ENCODE peak calls at places on chromosomes 5 and 9, in six cellular contexts. H is mammary epithelial cell; F is T-helper 2 cell; C is epithelial cell of esophagus; L is activated CD4-positive, alpha-beta T cell treated with anti-CD3 and anti-CD28 coated beads, Interleukin-2, amount 10 ng/mL, durations not matched to agents 7 days and 5 days; J is memory B cell. X is an unnamed sample.

GRCh38 chr9:106872641-106873040 is 9.7 kb downstream of the ZNF462 start:
- DNase-seq in H (no peak), F (no peak), C (no peak), L (no peak), J (no peak), X (no peak)

GRCh38 chr5:107958861-107959260 is 288.1 kb upstream of the EFNA5 start:
- DNase-seq in H (no peak), F (no peak), C (no peak), L (no peak), J (no peak), X (no peak)

GRCh38 chr9:129576546-129577543 is 44.1 kb downstream of the C9orf50 start:
- DNase-seq in H (no peak), F (no peak), C (no peak), L (no peak), J (no peak), X (no peak)

GRCh38 chr5:146667633-146668032 is 151.6 kb upstream of the GPR151 start:
- DNase-seq in H (peak), F (no peak), C (peak), L (no peak), J (no peak), X (no peak)

GRCh38 chr9:38339087-38339486 is 53.4 kb upstream of the ALDH1B1 start:
- DNase-seq in H (peak), F (no peak), C (peak), L (no peak), J (no peak), X (no peak)

GRCh38 chr5:116002116-116002906 is 30.0 kb upstream of the ARL14EPL start:
- DNase-seq in H (no peak), F (no peak), C (peak), L (no peak), J (no peak), X (no peak)

GRCh38 chr5:147686421-147686820 is 96.1 kb downstream of the JAKMIP2 start:
- DNase-seq in H (no peak), F (no peak), C (no peak), L (no peak), J (no peak), X (no peak)

GRCh38 chr5:148915224-148915803 is 88.9 kb downstream of the ADRB2 start:
- DNase-seq in H (no peak), F (no peak), C (peak), L (no peak), J (no peak), X (no peak)

GRCh38 chr5:137822158-137822764 is 45.4 kb upstream of the MYOT start:
- DNase-seq in H (peak), F (no peak), C (peak), L (peak), J (no peak), X (no peak)

GRCh38 chr5:6674421-6674820 is 38.8 kb upstream of the TENT4A start:
- DNase-seq in H (no peak), F (no peak), C (no peak), L (no peak), J (no peak), X (no peak)

GRCh38 chr5:36521219-36521618 is 85.2 kb upstream of the SLC1A3 start:
- DNase-seq in H (no peak), F (no peak), C (no peak), L (no peak), J (no peak), X (no peak)

GRCh38 chr5:177230660-177231059 is 72.9 kb downstream of the RAB24 start:
- DNase-seq in H (no peak), F (no peak), C (no peak), L (no peak), J (no peak), X (no peak)

GRCh38 chr9:100428871-100429654 is 2.1 kb downstream of the MSANTD3 start:
- DNase-seq in H (peak), F (no peak), C (peak), L (no peak), J (no peak), X (no peak)

GRCh38 chr5:6713274-6714181 is at the start of gene TENT4A:
- DNase-seq in H (no peak), F (peak), C (no peak), L (no peak), J (peak), X (peak)

GRCh38 chr5:177113566-177114424 is 19.8 kb upstream of the NSD1 start:
- DNase-seq in H (peak), F (peak), C (peak), L (peak), J (peak), X (peak)

GRCh38 chr9:122039213-122039612 is 53.9 kb downstream of the TTLL11 start:
- DNase-seq in H (no peak), F (no peak), C (no peak), L (no peak), J (no peak), X (no peak)

GRCh38 chr5:132066871-132067270 is 6.4 kb downstream of the IL3 start:
- DNase-seq in H (no peak), F (no peak), C (no peak), L (no peak), J (no peak), X (peak)

GRCh38 chr5:142151436-142152382 is 43.1 kb downstream of the NDFIP1 start:
- DNase-seq in H (peak), F (peak), C (peak), L (peak), J (peak), X (no peak)

GRCh38 chr9:69027355-69028097 is 8.0 kb upstream of the FXN start:
- DNase-seq in H (peak), F (no peak), C (peak), L (peak), J (peak), X (no peak)

GRCh38 chr5:68554566-68555279 is 339.2 kb downstream of the PIK3R1 start:
- DNase-seq in H (no peak), F (no peak), C (no peak), L (no peak), J (no peak), X (no peak)

GRCh38 chr9:69554945-69555344 is 117.2 kb downstream of the APBA1 start:
- DNase-seq in H (peak), F (no peak), C (peak), L (no peak), J (no peak), X (no peak)

GRCh38 chr5:90055831-90056328 is 353.7 kb downstream of the CETN3 start:
- DNase-seq in H (peak), F (no peak), C (peak), L (no peak), J (no peak), X (no peak)

GRCh38 chr9:108486791-108487190 is 369.0 kb downstream of the ACTL7B start:
- DNase-seq in H (peak), F (no peak), C (peak), L (no peak), J (no peak), X (no peak)

GRCh38 chr9:135701067-135701967 is 668 bp upstream of the KCNT1 start:
- DNase-seq in H (no peak), F (no peak), C (no peak), L (no peak), J (no peak), X (no peak)

GRCh38 chr5:111117149-111117548 is 25.0 kb downstream of the WDR36 start:
- DNase-seq in H (no peak), F (no peak), C (no peak), L (no peak), J (no peak), X (no peak)

GRCh38 chr5:27325513-27325912 is 287.1 kb upstream of the CDH9 start:
- DNase-seq in H (peak), F (no peak), C (no peak), L (no peak), J (no peak), X (no peak)

GRCh38 chr9:1366300-1366699 is 316.1 kb downstream of the DMRT2 start:
- DNase-seq in H (no peak), F (no peak), C (no peak), L (peak), J (no peak), X (no peak)

GRCh38 chr5:172556971-172557461 is 84.0 kb upstream of the NEURL1B start:
- DNase-seq in H (no peak), F (no peak), C (no peak), L (no peak), J (no peak), X (peak)

GRCh38 chr5:149315753-149316152 is 29.5 kb upstream of the GRPEL2 start:
- DNase-seq in H (no peak), F (no peak), C (no peak), L (no peak), J (no peak), X (no peak)

GRCh38 chr5:97628011-97628410 is 445.0 kb upstream of the RIOK2 start:
- DNase-seq in H (no peak), F (no peak), C (no peak), L (no peak), J (no peak), X (no peak)

GRCh38 chr9:124015091-124015660 is 3.6 kb downstream of the LHX2 start:
- DNase-seq in H (no peak), F (no peak), C (no peak), L (no peak), J (no peak), X (peak)

GRCh38 chr5:74251106-74252032 is 389.2 kb downstream of the ENC1 start:
- DNase-seq in H (peak), F (no peak), C (peak), L (no peak), J (no peak), X (no peak)

GRCh38 chr5:107381189-107381856 is 289.4 kb downstream of the EFNA5 start:
- DNase-seq in H (peak), F (no peak), C (peak), L (no peak), J (no peak), X (no peak)

GRCh38 chr5:141343242-141343952 is at the start of gene PCDHGA3:
- DNase-seq in H (peak), F (no peak), C (peak), L (peak), J (no peak), X (no peak)

GRCh38 chr5:179234563-179235135 is 110.6 kb downstream of the ADAMTS2 start:
- DNase-seq in H (no peak), F (no peak), C (no peak), L (no peak), J (no peak), X (peak)

GRCh38 chr5:14341571-14342225 is 198.6 kb downstream of the TRIO start:
- DNase-seq in H (no peak), F (no peak), C (no peak), L (no peak), J (no peak), X (no peak)

X was measured in spleen.